ENCODE peak calls at places on chromosome 19, in four cellular contexts. One of them, this sample, is unnamed.

GRCh38 chr19:31054430-31054829 is 294.8 kb downstream of the TSHZ3 start:
- DNase-seq in HL-60: no peak
- DNase-seq in K562: peak; percentile 38
- DNase-seq in GM12878: no peak
- DNase-seq in this sample: no peak

GRCh38 chr19:38519988-38520387 is 86.5 kb downstream of the RYR1 start:
- DNase-seq in HL-60: no peak
- DNase-seq in K562: no peak
- DNase-seq in GM12878: no peak
- DNase-seq in this sample: no peak

GRCh38 chr19:815079-815774 is 6.5 kb downstream of the PLPPR3 start:
- DNase-seq in HL-60: no peak
- DNase-seq in K562: no peak
- DNase-seq in GM12878: no peak
- DNase-seq in this sample: peak; percentile 35

GRCh38 chr19:1584500-1585242 is 8.0 kb downstream of the MBD3 start:
- DNase-seq in HL-60: no peak
- DNase-seq in K562: no peak
- DNase-seq in GM12878: no peak
- DNase-seq in this sample: no peak

GRCh38 chr19:2083174-2083854 is 12.8 kb downstream of the MOB3A start:
- DNase-seq in HL-60: peak; percentile 59
- DNase-seq in K562: no peak
- DNase-seq in GM12878: no peak
- DNase-seq in this sample: no peak

GRCh38 chr19:2274937-2275535 is 6.9 kb downstream of the PEAK3 start:
- DNase-seq in HL-60: peak; percentile 62
- DNase-seq in K562: peak; percentile 71
- DNase-seq in GM12878: no peak
- DNase-seq in this sample: no peak

GRCh38 chr19:40605201-40605971 is 4.2 kb downstream of the LTBP4 start:
- DNase-seq in HL-60: peak; percentile 63
- DNase-seq in K562: peak; percentile 85
- DNase-seq in GM12878: peak; percentile 48
- DNase-seq in this sample: peak; percentile 71

GRCh38 chr19:23460656-23461055 is 65.4 kb upstream of the ZNF91 start:
- DNase-seq in HL-60: no peak
- DNase-seq in K562: no peak
- DNase-seq in GM12878: no peak
- DNase-seq in this sample: no peak

GRCh38 chr19:9189538-9189937 is 10.8 kb downstream of the OR7D2 start:
- DNase-seq in HL-60: no peak
- DNase-seq in K562: peak; percentile 20
- DNase-seq in GM12878: no peak
- DNase-seq in this sample: no peak

GRCh38 chr19:33828266-33829075 is 31.8 kb downstream of the KCTD15 start:
- DNase-seq in HL-60: no peak
- DNase-seq in K562: no peak
- DNase-seq in GM12878: no peak
- DNase-seq in this sample: no peak

GRCh38 chr19:56705939-56706338 is 34.4 kb upstream of the ZNF835 start:
- DNase-seq in HL-60: no peak
- DNase-seq in K562: no peak
- DNase-seq in GM12878: no peak
- DNase-seq in this sample: no peak

GRCh38 chr19:41327499-41328156 is 17.7 kb downstream of the CCDC97 start:
- DNase-seq in HL-60: peak; percentile 97
- DNase-seq in K562: peak; percentile 30
- DNase-seq in GM12878: no peak
- DNase-seq in this sample: peak; percentile 84

GRCh38 chr19:30004403-30004802 is 62.4 kb downstream of the URI1 start:
- DNase-seq in HL-60: no peak
- DNase-seq in K562: no peak
- DNase-seq in GM12878: no peak
- DNase-seq in this sample: no peak

GRCh38 chr19:51706296-51706695 is 13.2 kb downstream of the SPACA6 start:
- DNase-seq in HL-60: no peak
- DNase-seq in K562: no peak
- DNase-seq in GM12878: no peak
- DNase-seq in this sample: no peak

GRCh38 chr19:12694641-12695040 is 1.8 kb downstream of the FBXW9 start:
- DNase-seq in HL-60: no peak
- DNase-seq in K562: no peak
- DNase-seq in GM12878: no peak
- DNase-seq in this sample: no peak

GRCh38 chr19:991174-991931 is 7.2 kb downstream of the WDR18 start:
- DNase-seq in HL-60: no peak
- DNase-seq in K562: peak; percentile 81
- DNase-seq in GM12878: no peak
- DNase-seq in this sample: no peak

GRCh38 chr19:35331551-35332214 is 2.7 kb downstream of the CD22 start:
- DNase-seq in HL-60: no peak
- DNase-seq in K562: no peak
- DNase-seq in GM12878: no peak
- DNase-seq in this sample: no peak

GRCh38 chr19:16462757-16463250 is 9.0 kb downstream of the EPS15L1 start:
- DNase-seq in HL-60: no peak
- DNase-seq in K562: no peak
- DNase-seq in GM12878: no peak
- DNase-seq in this sample: no peak

GRCh38 chr19:12202250-12202649 is 39.4 kb downstream of the ZNF136 start:
- DNase-seq in HL-60: no peak
- DNase-seq in K562: peak; percentile 51
- DNase-seq in GM12878: no peak
- DNase-seq in this sample: no peak

GRCh38 chr19:5046339-5047039 is 77.6 kb downstream of the KDM4B start:
- DNase-seq in HL-60: no peak
- DNase-seq in K562: no peak
- DNase-seq in GM12878: no peak
- DNase-seq in this sample: no peak
- TF ChIP-seq SPI1 in HL-60: no peak
- TF ChIP-seq SPI1 in K562: no peak
- TF ChIP-seq SPI1 in GM12878: no peak
- TF ChIP-seq SPI1 in this sample: no peak

GRCh38 chr19:18904334-18905057 is 8.5 kb upstream of the CERS1 start:
- DNase-seq in HL-60: no peak
- DNase-seq in K562: no peak
- DNase-seq in GM12878: no peak
- DNase-seq in this sample: no peak
- TF ChIP-seq SPI1 in HL-60: no peak
- TF ChIP-seq SPI1 in K562: no peak
- TF ChIP-seq SPI1 in GM12878: no peak
- TF ChIP-seq SPI1 in this sample: no peak

GRCh38 chr19:28497887-28498286 is 715.1 kb downstream of the UQCRFS1 start:
- DNase-seq in HL-60: no peak
- DNase-seq in K562: no peak
- DNase-seq in GM12878: no peak
- DNase-seq in this sample: no peak

GRCh38 chr19:28498404-28498976 is 714.5 kb downstream of the UQCRFS1 start:
- DNase-seq in HL-60: no peak
- DNase-seq in K562: peak; percentile 61
- DNase-seq in GM12878: no peak
- DNase-seq in this sample: no peak

GRCh38 chr19:28494466-28494865 is 718.5 kb downstream of the UQCRFS1 start:
- DNase-seq in HL-60: no peak
- DNase-seq in K562: peak; percentile 48
- DNase-seq in GM12878: no peak
- DNase-seq in this sample: no peak

GRCh38 chr19:28495046-28495445 is 717.9 kb downstream of the UQCRFS1 start:
- DNase-seq in HL-60: no peak
- DNase-seq in K562: peak; percentile 63
- DNase-seq in GM12878: no peak
- DNase-seq in this sample: no peak

GRCh38 chr19:28497137-28497536 is 715.8 kb downstream of the UQCRFS1 start:
- DNase-seq in HL-60: no peak
- DNase-seq in K562: no peak
- DNase-seq in GM12878: no peak
- DNase-seq in this sample: no peak
- TF ChIP-seq SPI1 in HL-60: no peak
- TF ChIP-seq SPI1 in K562: no peak
- TF ChIP-seq SPI1 in GM12878: no peak
- TF ChIP-seq SPI1 in this sample: no peak

DNA sequence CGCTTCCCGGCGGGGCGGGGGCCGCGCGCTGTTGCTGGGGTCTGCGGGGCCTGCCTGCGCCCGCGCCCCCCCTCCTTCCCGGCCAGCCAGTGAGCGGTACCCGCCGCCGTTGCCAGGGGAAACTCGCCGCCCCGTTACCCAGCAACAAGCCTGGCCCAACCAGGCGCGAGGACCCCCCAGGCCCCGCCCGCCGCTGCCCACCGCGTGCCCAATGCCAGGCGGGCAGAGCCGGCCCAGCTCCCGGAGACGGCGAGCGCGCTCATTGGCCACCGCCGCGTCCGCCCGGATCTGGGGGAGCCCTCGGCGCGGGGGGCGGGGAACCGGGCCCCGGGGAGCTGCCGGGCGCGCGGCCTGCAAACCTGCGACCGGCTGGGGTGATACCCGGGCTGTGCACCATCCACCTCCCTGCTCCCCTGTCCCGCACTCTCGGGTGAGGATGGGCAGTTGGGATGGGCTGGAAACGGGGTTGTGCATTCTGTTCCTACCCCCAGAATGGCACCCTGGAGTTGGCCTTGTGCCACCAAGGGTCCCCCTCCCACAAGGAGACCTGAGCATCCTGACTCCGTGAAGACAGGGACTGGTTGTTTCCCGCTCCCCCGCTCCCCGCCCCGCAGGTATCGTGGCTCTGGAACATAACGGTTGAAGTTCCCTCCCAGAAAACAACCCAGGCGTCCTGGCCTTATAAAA is 8.8 kb upstream of the BBC3 start:
- DNase-seq in HL-60: no peak
- DNase-seq in K562: no peak
- DNase-seq in GM12878: no peak
- DNase-seq in this sample: no peak
- TF ChIP-seq SPI1 in HL-60: no peak
- TF ChIP-seq SPI1 in K562: no peak
- TF ChIP-seq SPI1 in GM12878: no peak
- TF ChIP-seq SPI1 in this sample: no peak

GRCh38 chr19:15199219-15199651 is 1.6 kb downstream of the NOTCH3 start:
- DNase-seq in HL-60: no peak
- DNase-seq in K562: no peak
- DNase-seq in GM12878: no peak
- DNase-seq in this sample: no peak

GRCh38 chr19:15201374-15202023 is 704 bp upstream of the NOTCH3 start:
- DNase-seq in HL-60: no peak
- DNase-seq in K562: no peak
- DNase-seq in GM12878: no peak
- DNase-seq in this sample: no peak

GRCh38 chr19:15200575-15201364 is at the start of gene NOTCH3:
- DNase-seq in HL-60: no peak
- DNase-seq in K562: no peak
- DNase-seq in GM12878: no peak
- DNase-seq in this sample: no peak

GRCh38 chr19:15198006-15198356 is 2.8 kb downstream of the NOTCH3 start:
- DNase-seq in HL-60: no peak
- DNase-seq in K562: no peak
- DNase-seq in GM12878: no peak
- DNase-seq in this sample: no peak

DNA sequence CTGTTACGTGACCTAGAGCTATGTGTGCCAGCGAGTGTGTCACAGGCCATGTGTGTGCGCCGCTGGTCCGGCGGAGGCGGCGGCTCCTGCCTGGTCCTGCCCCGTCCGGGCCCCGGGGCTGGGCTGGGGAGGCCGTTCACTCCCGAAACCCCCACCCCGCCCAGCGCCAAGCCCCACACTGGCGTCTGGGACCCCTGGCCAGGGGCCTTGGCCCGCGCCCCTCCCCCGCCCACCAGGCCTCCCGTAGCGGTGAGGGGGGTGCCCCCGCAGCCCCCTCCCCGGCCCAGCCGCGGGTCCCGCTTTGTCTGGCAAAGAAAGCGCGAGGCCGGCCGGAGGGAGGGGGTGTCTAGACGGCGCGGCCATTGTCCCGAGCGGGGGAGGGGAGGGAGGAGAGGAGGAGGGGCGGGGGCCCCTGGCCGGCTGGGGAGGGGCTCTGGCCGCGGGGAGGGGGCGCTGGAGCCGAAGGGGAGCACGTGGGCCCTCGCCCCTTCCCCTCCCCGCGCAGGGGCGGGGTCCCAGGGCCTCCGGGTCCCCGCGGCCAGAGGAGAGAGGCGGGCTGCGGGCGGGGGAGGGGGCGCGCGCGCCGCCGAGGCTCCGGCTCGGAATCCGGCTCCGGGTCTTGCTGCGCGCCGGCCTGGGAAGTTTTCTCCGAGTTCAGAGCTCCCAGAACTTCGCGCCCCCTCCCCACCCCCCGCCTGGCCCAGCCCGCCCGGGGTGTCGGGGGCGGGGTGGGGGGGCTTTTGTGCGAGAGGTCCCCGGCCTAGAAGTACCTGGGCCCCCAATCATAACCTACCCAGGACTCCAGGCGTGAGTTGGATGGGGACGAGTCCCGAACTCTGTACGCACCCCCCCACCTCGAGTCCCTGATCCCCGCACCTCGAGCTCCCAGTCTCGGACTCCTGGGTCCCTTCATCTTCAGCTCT is 882 bp downstream of the NOTCH3 start:
- DNase-seq in HL-60: no peak
- DNase-seq in K562: no peak
- DNase-seq in GM12878: no peak
- DNase-seq in this sample: no peak
- TF ChIP-seq SPI1 in HL-60: no peak
- TF ChIP-seq SPI1 in K562: no peak
- TF ChIP-seq SPI1 in GM12878: no peak
- TF ChIP-seq SPI1 in this sample: no peak

GRCh38 chr19:49328741-49329140 is 3.8 kb upstream of the SLC6A16 start:
- DNase-seq in HL-60: no peak
- DNase-seq in K562: no peak
- DNase-seq in GM12878: no peak
- DNase-seq in this sample: no peak
- TF ChIP-seq SPI1 in HL-60: no peak
- TF ChIP-seq SPI1 in K562: no peak
- TF ChIP-seq SPI1 in GM12878: no peak
- TF ChIP-seq SPI1 in this sample: no peak

DNA sequence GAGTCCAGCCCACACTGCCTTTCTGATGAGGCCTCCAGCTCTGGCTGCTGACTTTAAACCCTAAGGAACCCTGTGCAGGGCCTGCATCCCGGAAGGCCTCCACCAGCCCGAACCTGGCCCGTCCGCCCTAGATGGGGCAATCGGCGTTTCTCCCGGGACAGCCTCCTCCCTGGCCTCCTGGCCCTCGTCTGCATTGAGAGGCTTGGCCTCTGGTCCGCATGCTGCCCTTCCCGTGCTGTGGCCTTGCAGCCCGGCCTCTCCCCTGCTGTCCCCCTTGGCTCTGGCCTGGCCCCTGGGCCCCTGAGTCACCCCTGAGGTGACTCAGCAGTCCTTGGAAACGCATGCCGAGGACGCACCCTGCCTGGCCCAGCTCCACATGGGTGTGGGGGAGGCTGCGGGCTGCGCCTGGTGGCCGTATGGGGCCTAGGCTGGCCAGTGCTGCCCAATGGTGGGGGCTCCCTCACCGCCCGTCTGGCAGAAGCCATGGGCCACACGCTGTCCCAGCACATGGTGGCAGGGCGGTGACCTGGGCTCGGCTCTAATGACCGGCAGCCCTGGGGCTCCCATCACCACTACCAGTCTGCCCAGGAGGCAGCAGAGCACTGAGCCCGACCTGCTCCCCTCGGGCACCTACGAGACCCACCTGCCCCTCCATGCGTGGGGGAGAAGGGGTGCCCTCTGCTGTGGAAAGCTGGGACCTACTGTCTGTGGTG is 25.7 kb downstream of the SH3GL1 start:
- DNase-seq in HL-60: peak; percentile 75
- DNase-seq in K562: peak; percentile 97
- DNase-seq in GM12878: no peak
- DNase-seq in this sample: no peak
- TF ChIP-seq SPI1 in HL-60: no peak
- TF ChIP-seq SPI1 in K562: no peak
- TF ChIP-seq SPI1 in GM12878: no peak
- TF ChIP-seq SPI1 in this sample: no peak

This sample was measured in GM12891.